ENCODE peak calls at places on chromosomes 3 and 15, in five cellular contexts. O, Z, D, C and J are unnamed samples.

GRCh38 chr3:33786565-33787327 is 11.7 kb upstream of the PDCD6IP start:
- DNase-seq in O (no peak), Z (no peak), D (no peak), C (peak; percentile 12), J (no peak)

GRCh38 chr3:115693868-115694267 is 70.6 kb downstream of the GAP43 start:
- DNase-seq in O (peak; percentile 70), Z (no peak), D (no peak), C (no peak), J (no peak)

GRCh38 chr3:45923755-45924154 is 19.5 kb upstream of the CXCR6 start:
- DNase-seq in O (no peak), Z (no peak), D (peak; percentile 6), C (no peak), J (no peak)

GRCh38 chr15:100623301-100623700 is 20.9 kb downstream of the ASB7 start:
- DNase-seq in O (no peak), Z (no peak), D (no peak), C (no peak), J (no peak)

GRCh38 chr3:135440233-135440632 is 525.3 kb upstream of the PPP2R3A start:
- DNase-seq in O (no peak), Z (no peak), D (no peak), C (no peak), J (no peak)

GRCh38 chr3:129777806-129778205 is 115.7 kb downstream of the TMCC1 start:
- DNase-seq in O (no peak), Z (no peak), D (no peak), C (no peak), J (no peak)

GRCh38 chr15:76376029-76376428 is 39.5 kb downstream of the ISL2 start:
- DNase-seq in O (no peak), Z (no peak), D (no peak), C (peak; percentile 13), J (no peak)

GRCh38 chr3:145457825-145458552 is 703.0 kb downstream of the PLOD2 start:
- DNase-seq in O (no peak), Z (no peak), D (no peak), C (no peak), J (no peak)

GRCh38 chr3:52848617-52849016 is 13.8 kb upstream of the MUSTN1 start:
- DNase-seq in O (no peak), Z (no peak), D (no peak), C (peak; percentile 37), J (no peak)

GRCh38 chr3:72336821-72337479 is 511.3 kb downstream of the SHQ1 start:
- DNase-seq in O (peak; percentile 70), Z (no peak), D (no peak), C (peak; percentile 84), J (no peak)

GRCh38 chr3:122626515-122627180 is 49.2 kb downstream of the PARP15 start:
- DNase-seq in O (no peak), Z (no peak), D (no peak), C (no peak), J (no peak)

GRCh38 chr3:132417695-132418520 is 606 bp downstream of the DNAJC13 start:
- DNase-seq in O (peak; percentile 55), Z (peak; percentile 53), D (no peak), C (peak; percentile 77), J (peak; percentile 20)

GRCh38 chr3:29759021-29759359 is 478.1 kb downstream of the RBMS3 start:
- DNase-seq in O (no peak), Z (no peak), D (no peak), C (no peak), J (no peak)

GRCh38 chr3:99071096-99071495 is 169.6 kb upstream of the DCBLD2 start:
- DNase-seq in O (no peak), Z (no peak), D (no peak), C (no peak), J (no peak)

GRCh38 chr3:88362428-88362827 is 212.7 kb downstream of the C3orf38 start:
- DNase-seq in O (no peak), Z (peak; percentile 4), D (no peak), C (no peak), J (no peak)

GRCh38 chr15:78003539-78004008 is 73.9 kb downstream of the TBC1D2B start:
- DNase-seq in O (no peak), Z (no peak), D (no peak), C (no peak), J (peak; percentile 17)

GRCh38 chr3:7397097-7397496 is 536.2 kb downstream of the GRM7 start:
- DNase-seq in O (no peak), Z (no peak), D (no peak), C (no peak), J (no peak)

GRCh38 chr15:66621491-66622467 is 56.0 kb upstream of the LCTL start:
- DNase-seq in O (no peak), Z (no peak), D (no peak), C (peak; percentile 80), J (no peak)

GRCh38 chr3:149879872-149880271 is 66.9 kb downstream of the RNF13 start:
- DNase-seq in O (peak; percentile 44), Z (peak; percentile 24), D (peak; percentile 24), C (peak; percentile 55), J (no peak)

GRCh38 chr3:106628407-106628806 is 748.8 kb upstream of the CCDC54 start:
- DNase-seq in O (no peak), Z (no peak), D (no peak), C (no peak), J (no peak)

GRCh38 chr3:57863380-57863779 is 107.3 kb downstream of the SLMAP start:
- DNase-seq in O (no peak), Z (no peak), D (no peak), C (no peak), J (no peak)

GRCh38 chr3:16048435-16049318 is 125.8 kb upstream of the GALNT15 start:
- DNase-seq in O (peak; percentile 83), Z (peak; percentile 72), D (peak; percentile 61), C (peak; percentile 73), J (peak; percentile 77)

GRCh38 chr15:82047493-82048446 is 2.0 kb upstream of the MEX3B start:
- DNase-seq in O (no peak), Z (no peak), D (no peak), C (no peak), J (peak; percentile 75)

GRCh38 chr3:29697989-29698388 is 417.1 kb downstream of the RBMS3 start:
- DNase-seq in O (no peak), Z (no peak), D (no peak), C (no peak), J (no peak)

GRCh38 chr3:187919018-187919417 is 173.8 kb upstream of the BCL6 start:
- DNase-seq in O (no peak), Z (no peak), D (no peak), C (no peak), J (no peak)

GRCh38 chr3:174815750-174816149 is 43.4 kb upstream of the NAALADL2 start:
- DNase-seq in O (no peak), Z (no peak), D (no peak), C (no peak), J (no peak)

GRCh38 chr3:174826069-174826468 is 33.1 kb upstream of the NAALADL2 start:
- DNase-seq in O (no peak), Z (no peak), D (no peak), C (no peak), J (no peak)

GRCh38 chr3:174820885-174821284 is 38.2 kb upstream of the NAALADL2 start:
- DNase-seq in O (no peak), Z (no peak), D (no peak), C (no peak), J (no peak)

GRCh38 chr3:174822320-174822719 is 36.8 kb upstream of the NAALADL2 start:
- DNase-seq in O (no peak), Z (no peak), D (no peak), C (no peak), J (no peak)

DNA sequence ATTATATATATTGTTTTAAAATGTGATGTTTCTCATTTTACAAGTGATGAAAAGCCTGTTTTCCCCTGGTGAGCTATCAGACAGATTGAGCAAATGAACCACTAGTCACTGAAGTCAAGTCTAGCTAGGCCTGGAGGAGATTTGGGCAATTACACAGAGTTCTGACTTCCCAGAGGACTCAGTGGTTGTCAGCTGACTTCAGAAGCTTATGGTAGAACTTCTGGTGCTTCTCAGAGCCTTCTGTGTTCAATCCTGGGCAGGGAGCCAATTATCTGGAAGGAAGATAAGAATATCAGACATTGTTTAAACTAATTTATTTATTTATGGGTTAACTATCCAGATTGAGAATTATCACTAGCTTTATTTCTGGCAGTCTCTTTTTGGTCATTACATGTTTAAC is 37.7 kb upstream of the NAALADL2 start:
- DNase-seq in O (peak; percentile 8), Z (no peak), D (no peak), C (no peak), J (no peak)
- TF ChIP-seq JUND in O (no peak), Z (no peak), D (no peak), C (no peak), J (no peak)

GRCh38 chr3:126050626-126051025 is 33.3 kb downstream of the SLC41A3 start:
- DNase-seq in O (no peak), Z (no peak), D (no peak), C (no peak), J (no peak)

GRCh38 chr3:126051741-126052140 is 32.2 kb downstream of the SLC41A3 start:
- DNase-seq in O (no peak), Z (no peak), D (no peak), C (no peak), J (no peak)

GRCh38 chr3:126049289-126050049 is 34.5 kb downstream of the SLC41A3 start:
- DNase-seq in O (no peak), Z (peak; percentile 21), D (no peak), C (no peak), J (no peak)

GRCh38 chr3:126051234-126051633 is 32.7 kb downstream of the SLC41A3 start:
- DNase-seq in O (no peak), Z (no peak), D (no peak), C (no peak), J (no peak)

GRCh38 chr3:126050050-126050392 is 33.9 kb downstream of the SLC41A3 start:
- DNase-seq in O (no peak), Z (no peak), D (no peak), C (peak; percentile 14), J (no peak)
- TF ChIP-seq JUND in O (no peak), Z (no peak), D (no peak), C (no peak), J (no peak)

DNA sequence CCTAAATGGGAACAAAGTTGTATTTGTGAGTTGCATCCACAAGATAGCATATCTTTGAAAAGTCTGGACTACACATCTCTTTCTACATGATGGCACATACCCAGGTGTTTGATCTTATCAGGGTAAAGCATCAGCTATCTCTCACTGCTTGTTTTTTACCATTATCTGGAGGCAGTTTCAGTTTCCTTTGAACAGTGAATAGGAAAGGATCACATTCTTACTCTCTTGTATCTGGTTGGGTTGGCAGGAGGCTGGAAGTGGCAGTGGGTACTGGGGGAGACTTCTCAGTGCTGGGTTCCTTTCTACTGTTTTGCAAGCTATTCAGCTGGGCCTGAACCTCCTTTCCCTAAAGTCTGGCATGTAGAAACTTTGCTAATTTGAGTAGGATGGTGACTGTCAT is 4.1 kb downstream of the CEMIP start:
- DNase-seq in O (no peak), Z (no peak), D (no peak), C (no peak), J (no peak)
- TF ChIP-seq JUND in O (no peak), Z (no peak), D (no peak), C (no peak), J (no peak)

GRCh38 chr3:177750436-177750835 is 553.2 kb upstream of the TBL1XR1 start:
- DNase-seq in O (no peak), Z (no peak), D (no peak), C (no peak), J (no peak)

GRCh38 chr3:177753498-177754155 is 556.3 kb upstream of the TBL1XR1 start:
- DNase-seq in O (peak; percentile 55), Z (no peak), D (no peak), C (no peak), J (no peak)

GRCh38 chr3:177752841-177753240 is 555.6 kb upstream of the TBL1XR1 start:
- DNase-seq in O (peak; percentile 51), Z (no peak), D (no peak), C (no peak), J (no peak)

GRCh38 chr3:177749836-177750235 is 552.6 kb upstream of the TBL1XR1 start:
- DNase-seq in O (no peak), Z (no peak), D (no peak), C (no peak), J (no peak)

GRCh38 chr3:177751770-177752169 is 554.5 kb upstream of the TBL1XR1 start:
- DNase-seq in O (no peak), Z (no peak), D (no peak), C (no peak), J (no peak)
- TF ChIP-seq JUND in O (no peak), Z (no peak), D (no peak), C (no peak), J (no peak)